ENCODE peak calls at places on chromosomes 7 and 10, in five cellular contexts. P is HepG2, O is MM.1S, R is GM23338, N is astrocyte. M is an unnamed sample.

GRCh38 chr7:127413962-127414361 is 21.5 kb upstream of the ZNF800 start:
- DNase-seq in P (no peak), O (peak; percentile 80), N (no peak), R (no peak), M (no peak)

GRCh38 chr7:97450516-97450915 is 281.4 kb upstream of the TAC1 start:
- DNase-seq in R (no peak), P (no peak), N (no peak), O (no peak), M (no peak)

GRCh38 chr10:1737222-1738061 is at the start of gene ADARB2:
- DNase-seq in N (no peak), R (peak; percentile 91), O (no peak), P (no peak), M (no peak)

GRCh38 chr10:124092270-124093075 is 925 bp downstream of the CHST15 start:
- DNase-seq in R (peak; percentile 82), N (peak; percentile 29), O (peak; percentile 93), P (no peak), M (peak; percentile 43)

GRCh38 chr7:91082038-91082437 is 182.2 kb upstream of the FZD1 start:
- DNase-seq in O (no peak), N (peak; percentile 87), P (no peak), R (no peak), M (no peak)

GRCh38 chr7:140604760-140605159 is 35.9 kb downstream of the DENND2A start:
- DNase-seq in N (peak; percentile 63), P (peak; percentile 27), O (no peak), R (no peak), M (no peak)

GRCh38 chr7:148014473-148014872 is 576.1 kb upstream of the C7orf33 start:
- DNase-seq in R (no peak), P (no peak), O (no peak), N (no peak), M (no peak)

GRCh38 chr10:47090903-47091302 is 179.7 kb downstream of the PTPN20 start:
- DNase-seq in P (no peak), N (no peak), R (no peak), O (no peak), M (no peak)

GRCh38 chr7:15424468-15424867 is 137.3 kb downstream of the AGMO start:
- DNase-seq in P (no peak), R (no peak), O (no peak), N (peak; percentile 35), M (no peak)

GRCh38 chr10:29637537-29637936 is 2.8 kb upstream of the SVIL start:
- DNase-seq in N (no peak), P (no peak), O (no peak), R (no peak), M (no peak)

GRCh38 chr10:29635711-29636144 is 957 bp upstream of the SVIL start:
- DNase-seq in N (peak; percentile 47), O (no peak), P (peak; percentile 87), R (peak; percentile 51), M (no peak)

GRCh38 chr10:29634105-29634504 is 666 bp downstream of the SVIL start:
- DNase-seq in P (no peak), R (no peak), O (no peak), N (no peak), M (no peak)

GRCh38 chr10:29636178-29636577 is 1.4 kb upstream of the SVIL start:
- DNase-seq in P (no peak), R (no peak), O (no peak), N (peak; percentile 86), M (peak; percentile 61)

DNA sequence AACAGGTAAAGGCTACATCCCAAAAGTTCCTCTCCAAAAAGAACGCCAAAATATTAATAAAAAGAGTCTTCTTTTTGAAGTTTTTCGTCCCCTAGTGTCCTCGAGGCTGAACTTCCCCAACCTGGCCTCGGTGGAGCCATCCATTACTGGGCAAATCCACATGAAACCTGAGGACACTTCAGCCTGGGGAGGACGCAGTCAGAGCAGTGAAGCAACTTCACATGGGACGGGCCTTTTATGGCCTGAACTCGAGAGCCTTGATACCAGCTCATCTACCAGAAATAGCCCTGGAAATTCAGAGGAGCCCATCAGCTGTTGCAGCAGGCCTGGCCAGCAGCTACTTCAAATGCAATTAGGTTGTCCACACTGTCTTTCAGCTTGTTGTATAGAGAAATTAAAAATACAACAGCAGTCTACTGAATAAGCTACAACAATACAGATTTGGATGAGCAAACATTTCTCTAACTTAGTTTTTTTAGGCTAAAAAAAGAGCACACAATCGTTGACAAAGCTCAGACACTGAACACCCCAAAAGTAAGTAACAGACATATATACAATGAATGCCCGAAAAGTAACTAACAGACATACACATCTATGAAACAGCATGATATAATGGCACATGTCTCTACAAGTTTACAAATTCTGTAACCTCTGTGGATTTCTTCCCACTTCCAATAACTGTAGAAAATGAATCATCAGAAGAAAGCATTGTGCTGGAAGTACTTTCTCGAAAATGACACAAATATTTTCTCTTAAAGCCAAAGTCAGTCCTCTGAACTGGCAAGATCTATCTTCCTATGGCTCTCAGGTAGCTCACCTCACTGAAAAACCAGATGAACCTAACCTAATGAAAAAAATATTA is at the start of gene SVIL:
- DNase-seq in N (peak; percentile 72), P (peak; percentile 61), R (peak; percentile 33), O (no peak), M (no peak)
- H2AFZ ChIP-seq in N (no peak within 1 kb of the TSS), P (peak within 1 kb of the TSS; percentile 18), R (no peak within 1 kb of the TSS), O (no peak within 1 kb of the TSS), M (no peak within 1 kb of the TSS)

DNA sequence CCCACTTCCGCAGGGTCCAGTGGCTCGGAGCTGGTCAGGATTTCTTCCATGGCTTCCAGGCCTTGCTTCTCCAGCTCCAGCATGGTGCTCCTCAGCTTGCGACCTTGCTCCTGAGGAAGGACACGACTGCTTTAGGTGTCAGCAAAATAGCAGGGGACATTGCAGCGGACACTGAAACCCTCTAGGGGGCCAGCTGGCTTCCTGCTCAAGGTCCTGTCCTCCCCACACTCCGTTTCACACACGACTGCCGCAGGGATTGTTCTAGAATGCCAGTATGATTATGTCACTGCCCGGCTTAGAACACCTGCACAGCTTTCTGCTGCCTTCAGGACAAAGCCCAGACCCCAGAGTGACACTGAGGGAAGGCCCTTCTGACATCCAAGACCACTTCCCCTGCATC is 65.6 kb downstream of the SCRN1 start:
- DNase-seq in N (no peak), P (no peak), O (no peak), R (peak; percentile 21), M (no peak)
- H3K36me3 ChIP-seq in N (peaks cover 29% of the 10 kb centered on the region), P (peaks cover 27% of the 10 kb centered on the region), O (no peaks in the 10 kb centered on the region), R (peaks cover 4% of the 10 kb centered on the region), M (peaks cover 5% of the 10 kb centered on the region)

GRCh38 chr10:18376650-18377049 is 236.4 kb downstream of the CACNB2 start:
- DNase-seq in N (no peak), R (no peak), O (no peak), P (no peak), M (no peak)

GRCh38 chr10:18377898-18378297 is 237.7 kb downstream of the CACNB2 start:
- DNase-seq in N (no peak), O (no peak), P (no peak), R (no peak), M (no peak)

GRCh38 chr10:18381679-18382078 is 241.5 kb downstream of the CACNB2 start:
- DNase-seq in O (no peak), P (no peak), R (no peak), N (no peak), M (no peak)

DNA sequence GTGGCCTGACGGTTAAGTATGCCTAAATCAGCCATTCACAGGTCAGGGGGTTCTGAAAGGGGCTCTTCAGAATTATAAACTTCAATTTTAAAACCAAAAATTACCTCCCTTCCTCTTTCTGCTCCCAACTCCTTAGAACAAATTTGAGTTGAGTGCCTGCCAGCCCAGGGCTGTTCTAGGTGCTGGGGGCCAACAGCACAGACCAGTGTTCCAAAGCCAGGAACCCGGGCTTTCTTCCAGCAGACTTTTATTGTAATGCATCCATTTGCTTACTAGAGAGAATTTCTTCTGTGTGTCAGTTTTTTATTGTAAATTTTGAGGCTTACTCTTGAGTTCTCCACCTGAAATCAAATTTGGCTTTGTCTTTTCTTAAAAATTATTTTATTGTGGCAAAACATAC is 238.5 kb downstream of the CACNB2 start:
- DNase-seq in P (no peak), O (no peak), N (no peak), R (no peak), M (no peak)
- H3K4me3 ChIP-seq in P (no peak overlapping the region), O (no peak overlapping the region), N (no peak overlapping the region), R (no peak overlapping the region), M (no peak overlapping the region)

GRCh38 chr10:83541096-83541495 is 598.2 kb upstream of the GHITM start:
- DNase-seq in R (no peak), N (peak; percentile 61), P (no peak), O (no peak), M (no peak)

GRCh38 chr10:83545901-83546391 is 593.4 kb upstream of the GHITM start:
- DNase-seq in R (no peak), P (no peak), O (no peak), N (peak; percentile 76), M (no peak)

GRCh38 chr10:83542774-83543291 is 596.5 kb upstream of the GHITM start:
- DNase-seq in N (peak; percentile 82), P (no peak), R (no peak), O (peak; percentile 39), M (no peak)

GRCh38 chr10:83539528-83540308 is 599.6 kb upstream of the GHITM start:
- DNase-seq in R (peak; percentile 48), O (peak; percentile 12), N (peak; percentile 91), P (no peak), M (no peak)

DNA sequence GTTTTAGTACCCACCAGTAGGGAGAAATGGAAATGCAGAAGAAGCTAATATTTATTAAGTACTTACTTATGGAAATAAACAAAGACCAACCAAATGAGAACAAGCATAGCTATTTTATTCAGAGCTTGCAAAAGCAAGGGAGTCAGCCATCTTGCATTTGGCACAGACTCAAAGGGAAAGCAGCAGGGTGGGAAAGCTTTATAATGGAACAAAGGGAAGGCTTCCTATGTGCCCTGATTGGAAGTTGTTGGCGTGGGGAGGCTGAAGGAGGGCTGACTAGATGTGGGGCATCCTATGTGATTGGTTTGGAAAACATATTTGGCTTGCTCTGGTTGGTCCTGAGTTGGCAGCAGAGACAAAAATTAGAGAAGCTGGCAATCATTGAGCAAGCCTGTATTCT is 595.3 kb upstream of the GHITM start:
- DNase-seq in P (no peak), R (peak; percentile 8), N (no peak), O (no peak), M (no peak)
- H2AFZ ChIP-seq in P (no peak overlapping the region), R (no peak overlapping the region), N (peak overlapping the region; percentile 28), O (no peak overlapping the region), M (no peak overlapping the region)

M was measured in PC-9.